ENCODE peak calls at places on chromosomes 2 and 18, in ten cellular contexts. One of them, this sample, is unnamed.

GRCh38 chr2:146853741-146854444 is 990.9 kb upstream of the ACVR2A start:
- DNase-seq in CD4-positive, alpha-beta T cell: no peak
- DNase-seq in AG08395: peak
- DNase-seq in neural progenitor cell: no peak
- DNase-seq in ELR: peak
- DNase-seq in cardiac fibroblast: peak
- DNase-seq in AG09319: no peak
- DNase-seq in stimulated activated CD4-positive, alpha-beta T cell treated with anti-CD3 and anti-CD28 coated beads, Interleukin-1b, Interleukin-23, amount 100 ng/mL, for 24 hours: no peak
- DNase-seq in RWPE1: peak
- DNase-seq in activated gamma-delta T cell: no peak
- DNase-seq in this sample: no peak

GRCh38 chr2:20986540-20986939 is 57.3 kb downstream of the APOB start:
- DNase-seq in RWPE1: no peak
- DNase-seq in ELR: no peak
- DNase-seq in CD4-positive, alpha-beta T cell: no peak
- DNase-seq in stimulated activated CD4-positive, alpha-beta T cell treated with anti-CD3 and anti-CD28 coated beads, Interleukin-1b, Interleukin-23, amount 100 ng/mL, for 24 hours: no peak
- DNase-seq in cardiac fibroblast: no peak
- DNase-seq in neural progenitor cell: no peak
- DNase-seq in AG08395: no peak
- DNase-seq in AG09319: no peak
- DNase-seq in activated gamma-delta T cell: no peak
- DNase-seq in this sample: no peak

GRCh38 chr2:7972670-7973069 is 709.2 kb upstream of the ID2 start:
- DNase-seq in CD4-positive, alpha-beta T cell: no peak
- DNase-seq in neural progenitor cell: peak
- DNase-seq in ELR: no peak
- DNase-seq in RWPE1: no peak
- DNase-seq in cardiac fibroblast: no peak
- DNase-seq in stimulated activated CD4-positive, alpha-beta T cell treated with anti-CD3 and anti-CD28 coated beads, Interleukin-1b, Interleukin-23, amount 100 ng/mL, for 24 hours: no peak
- DNase-seq in AG09319: no peak
- DNase-seq in AG08395: no peak
- DNase-seq in activated gamma-delta T cell: no peak
- DNase-seq in this sample: no peak

GRCh38 chr2:224041554-224041953 is 2.5 kb upstream of the SERPINE2 start:
- DNase-seq in RWPE1: no peak
- DNase-seq in cardiac fibroblast: no peak
- DNase-seq in AG09319: no peak
- DNase-seq in neural progenitor cell: no peak
- DNase-seq in ELR: no peak
- DNase-seq in stimulated activated CD4-positive, alpha-beta T cell treated with anti-CD3 and anti-CD28 coated beads, Interleukin-1b, Interleukin-23, amount 100 ng/mL, for 24 hours: no peak
- DNase-seq in AG08395: no peak
- DNase-seq in CD4-positive, alpha-beta T cell: no peak
- DNase-seq in activated gamma-delta T cell: no peak
- DNase-seq in this sample: no peak

GRCh38 chr2:180519276-180519675 is 461.1 kb upstream of the UBE2E3 start:
- DNase-seq in cardiac fibroblast: peak
- DNase-seq in neural progenitor cell: no peak
- DNase-seq in AG08395: peak
- DNase-seq in stimulated activated CD4-positive, alpha-beta T cell treated with anti-CD3 and anti-CD28 coated beads, Interleukin-1b, Interleukin-23, amount 100 ng/mL, for 24 hours: no peak
- DNase-seq in AG09319: no peak
- DNase-seq in CD4-positive, alpha-beta T cell: no peak
- DNase-seq in activated gamma-delta T cell: no peak
- DNase-seq in ELR: peak
- DNase-seq in RWPE1: peak
- DNase-seq in this sample: no peak

GRCh38 chr2:109513749-109514588 is 99.8 kb downstream of the SEPTIN10 start:
- DNase-seq in activated gamma-delta T cell: no peak
- DNase-seq in ELR: peak
- DNase-seq in stimulated activated CD4-positive, alpha-beta T cell treated with anti-CD3 and anti-CD28 coated beads, Interleukin-1b, Interleukin-23, amount 100 ng/mL, for 24 hours: no peak
- DNase-seq in AG09319: peak
- DNase-seq in cardiac fibroblast: peak
- DNase-seq in AG08395: peak
- DNase-seq in neural progenitor cell: no peak
- DNase-seq in RWPE1: peak
- DNase-seq in CD4-positive, alpha-beta T cell: no peak
- DNase-seq in this sample: peak

GRCh38 chr2:141711627-141712026 is 419.2 kb downstream of the LRP1B start:
- DNase-seq in neural progenitor cell: no peak
- DNase-seq in AG09319: no peak
- DNase-seq in RWPE1: no peak
- DNase-seq in CD4-positive, alpha-beta T cell: no peak
- DNase-seq in AG08395: no peak
- DNase-seq in stimulated activated CD4-positive, alpha-beta T cell treated with anti-CD3 and anti-CD28 coated beads, Interleukin-1b, Interleukin-23, amount 100 ng/mL, for 24 hours: no peak
- DNase-seq in ELR: no peak
- DNase-seq in activated gamma-delta T cell: no peak
- DNase-seq in cardiac fibroblast: no peak
- DNase-seq in this sample: no peak

GRCh38 chr2:188404341-188405004 is 112.8 kb downstream of the GULP1 start:
- DNase-seq in activated gamma-delta T cell: no peak
- DNase-seq in stimulated activated CD4-positive, alpha-beta T cell treated with anti-CD3 and anti-CD28 coated beads, Interleukin-1b, Interleukin-23, amount 100 ng/mL, for 24 hours: no peak
- DNase-seq in AG09319: no peak
- DNase-seq in AG08395: peak
- DNase-seq in cardiac fibroblast: no peak
- DNase-seq in neural progenitor cell: no peak
- DNase-seq in RWPE1: no peak
- DNase-seq in ELR: peak
- DNase-seq in CD4-positive, alpha-beta T cell: no peak
- DNase-seq in this sample: peak

GRCh38 chr2:147331790-147332419 is 512.9 kb upstream of the ACVR2A start:
- DNase-seq in ELR: peak
- DNase-seq in CD4-positive, alpha-beta T cell: peak
- DNase-seq in activated gamma-delta T cell: no peak
- DNase-seq in stimulated activated CD4-positive, alpha-beta T cell treated with anti-CD3 and anti-CD28 coated beads, Interleukin-1b, Interleukin-23, amount 100 ng/mL, for 24 hours: peak
- DNase-seq in RWPE1: peak
- DNase-seq in neural progenitor cell: peak
- DNase-seq in cardiac fibroblast: peak
- DNase-seq in AG08395: peak
- DNase-seq in AG09319: peak
- DNase-seq in this sample: no peak

GRCh38 chr18:13303761-13304364 is 85.3 kb downstream of the LDLRAD4 start:
- DNase-seq in stimulated activated CD4-positive, alpha-beta T cell treated with anti-CD3 and anti-CD28 coated beads, Interleukin-1b, Interleukin-23, amount 100 ng/mL, for 24 hours: no peak
- DNase-seq in AG08395: peak
- DNase-seq in RWPE1: no peak
- DNase-seq in activated gamma-delta T cell: no peak
- DNase-seq in AG09319: no peak
- DNase-seq in ELR: no peak
- DNase-seq in cardiac fibroblast: no peak
- DNase-seq in CD4-positive, alpha-beta T cell: no peak
- DNase-seq in neural progenitor cell: no peak
- DNase-seq in this sample: no peak

GRCh38 chr2:165902929-165903328 is 50.6 kb downstream of the TTC21B start:
- DNase-seq in CD4-positive, alpha-beta T cell: no peak
- DNase-seq in stimulated activated CD4-positive, alpha-beta T cell treated with anti-CD3 and anti-CD28 coated beads, Interleukin-1b, Interleukin-23, amount 100 ng/mL, for 24 hours: no peak
- DNase-seq in activated gamma-delta T cell: no peak
- DNase-seq in RWPE1: peak
- DNase-seq in AG08395: peak
- DNase-seq in neural progenitor cell: no peak
- DNase-seq in AG09319: no peak
- DNase-seq in ELR: peak
- DNase-seq in cardiac fibroblast: peak
- DNase-seq in this sample: peak

GRCh38 chr2:118913805-118914645 is 28.0 kb upstream of the MARCO start:
- DNase-seq in CD4-positive, alpha-beta T cell: no peak
- DNase-seq in stimulated activated CD4-positive, alpha-beta T cell treated with anti-CD3 and anti-CD28 coated beads, Interleukin-1b, Interleukin-23, amount 100 ng/mL, for 24 hours: no peak
- DNase-seq in ELR: peak
- DNase-seq in AG08395: peak
- DNase-seq in neural progenitor cell: no peak
- DNase-seq in activated gamma-delta T cell: no peak
- DNase-seq in RWPE1: peak
- DNase-seq in cardiac fibroblast: peak
- DNase-seq in AG09319: no peak
- DNase-seq in this sample: no peak

GRCh38 chr2:8098476-8098875 is 583.4 kb upstream of the ID2 start:
- DNase-seq in RWPE1: no peak
- DNase-seq in AG09319: no peak
- DNase-seq in stimulated activated CD4-positive, alpha-beta T cell treated with anti-CD3 and anti-CD28 coated beads, Interleukin-1b, Interleukin-23, amount 100 ng/mL, for 24 hours: no peak
- DNase-seq in activated gamma-delta T cell: no peak
- DNase-seq in AG08395: no peak
- DNase-seq in CD4-positive, alpha-beta T cell: no peak
- DNase-seq in ELR: no peak
- DNase-seq in neural progenitor cell: no peak
- DNase-seq in cardiac fibroblast: no peak
- DNase-seq in this sample: no peak